ENCODE peak calls at places on chromosomes 3 and 15, in five cellular contexts. G is nephron progenitor cell; N is dorsolateral prefrontal cortex; Z is stimulated activated CD8-positive, alpha-beta memory T cell treated with anti-CD3 and anti-CD28 coated beads, Interleukin-7, amount 100 ng/mL, for 1 hour; C is GM20000. H is an unnamed sample.

GRCh38 chr3:42680256-42680655 is 5.1 kb upstream of the KLHL40 start:
- DNase-seq in G (no peak), N (no peak), Z (no peak), C (no peak), H (no peak)

GRCh38 chr3:159947220-159947619 is 41.4 kb upstream of the IL12A start:
- DNase-seq in G (no peak), N (no peak), Z (no peak), C (no peak), H (no peak)

GRCh38 chr3:59796486-59796885 is 746.7 kb upstream of the CFAP20DC start:
- DNase-seq in G (no peak), N (no peak), Z (no peak), C (no peak), H (no peak)

GRCh38 chr15:68442041-68442440 is 10.1 kb upstream of the ITGA11 start:
- DNase-seq in G (no peak), N (no peak), Z (no peak), C (no peak), H (no peak)

GRCh38 chr15:69193948-69194827 is 33.8 kb downstream of the GLCE start:
- DNase-seq in G (no peak), N (no peak), Z (no peak), C (no peak), H (no peak)

GRCh38 chr15:64837502-64837901 is 4.2 kb upstream of the PLEKHO2 start:
- DNase-seq in G (no peak), N (no peak), Z (no peak), C (no peak), H (peak)

GRCh38 chr3:157573281-157573680 is 70.1 kb upstream of the VEPH1 start:
- DNase-seq in G (no peak), N (no peak), Z (no peak), C (no peak), H (no peak)

GRCh38 chr3:150133293-150133692 is 162.6 kb upstream of the PFN2 start:
- DNase-seq in G (no peak), N (no peak), Z (no peak), C (no peak), H (no peak)

GRCh38 chr3:157156844-157157635 is 2.9 kb downstream of the CCNL1 start:
- DNase-seq in G (no peak), N (no peak), Z (no peak), C (no peak), H (no peak)

GRCh38 chr3:52381623-52382022 is 63.3 kb downstream of the SEMA3G start:
- DNase-seq in G (no peak), N (no peak), Z (no peak), C (no peak), H (no peak)

GRCh38 chr3:160224811-160225180 is 426 bp upstream of the C3orf80 start:
- DNase-seq in G (no peak), N (peak), Z (no peak), C (no peak), H (no peak)

GRCh38 chr3:52240059-52240885 is 1.3 kb upstream of the TWF2 start:
- DNase-seq in G (no peak), N (peak), Z (no peak), C (no peak), H (peak)

GRCh38 chr15:75149911-75150709 is 51.6 kb upstream of the C15orf39 start:
- DNase-seq in G (no peak), N (no peak), Z (no peak), C (no peak), H (no peak)

GRCh38 chr15:68578175-68578959 is 426 bp upstream of the CORO2B start:
- DNase-seq in G (peak), N (peak), Z (no peak), C (peak), H (no peak)

H was measured in GF-D8.